ENCODE peak calls at places on chromosomes 2 and 18, in six cellular contexts. One of them, this sample, is unnamed. For H3K4me1, the result is how much of the 10 kb centered on the place peaks cover.

GRCh38 chr2:72024451-72025175 is 123.0 kb downstream of the CYP26B1 start:
- DNase-seq in adrenal gland: peak
- DNase-seq in cardiac muscle cell: no peak
- DNase-seq in Peyer's patch: peak
- DNase-seq in CD8-positive, alpha-beta T cell: peak
- DNase-seq in upper lobe of right lung: peak
- DNase-seq in this sample: peak

GRCh38 chr2:240983361-240983995 is 14.9 kb upstream of the SNED1 start:
- DNase-seq in cardiac muscle cell: peak
- DNase-seq in CD8-positive, alpha-beta T cell: peak
- DNase-seq in Peyer's patch: no peak
- DNase-seq in adrenal gland: peak
- DNase-seq in upper lobe of right lung: peak
- DNase-seq in this sample: no peak

GRCh38 chr2:113888641-113889470 is 1.0 kb upstream of the ACTR3 start:
- DNase-seq in CD8-positive, alpha-beta T cell: no peak
- DNase-seq in upper lobe of right lung: peak
- DNase-seq in Peyer's patch: no peak
- DNase-seq in cardiac muscle cell: no peak
- DNase-seq in adrenal gland: no peak
- DNase-seq in this sample: peak

GRCh38 chr2:196275646-196276352 is 104.4 kb upstream of the STK17B start:
- DNase-seq in cardiac muscle cell: no peak
- DNase-seq in CD8-positive, alpha-beta T cell: no peak
- DNase-seq in Peyer's patch: no peak
- DNase-seq in upper lobe of right lung: no peak
- DNase-seq in adrenal gland: no peak
- DNase-seq in this sample: no peak

GRCh38 chr2:29155578-29155977 is 40.4 kb downstream of the CLIP4 start:
- DNase-seq in Peyer's patch: no peak
- DNase-seq in upper lobe of right lung: no peak
- DNase-seq in CD8-positive, alpha-beta T cell: no peak
- DNase-seq in adrenal gland: no peak
- DNase-seq in cardiac muscle cell: peak
- DNase-seq in this sample: no peak

GRCh38 chr2:85441859-85442258 is 23.3 kb downstream of the SH2D6 start:
- DNase-seq in adrenal gland: no peak
- DNase-seq in Peyer's patch: no peak
- DNase-seq in CD8-positive, alpha-beta T cell: no peak
- DNase-seq in cardiac muscle cell: no peak
- DNase-seq in upper lobe of right lung: no peak
- DNase-seq in this sample: no peak

GRCh38 chr2:231684314-231685223 is 23.8 kb upstream of the PTMA start:
- DNase-seq in upper lobe of right lung: no peak
- DNase-seq in Peyer's patch: no peak
- DNase-seq in CD8-positive, alpha-beta T cell: no peak
- DNase-seq in adrenal gland: no peak
- DNase-seq in cardiac muscle cell: no peak
- DNase-seq in this sample: peak

GRCh38 chr18:48949051-48949605 is 1.6 kb downstream of the SMAD7 start:
- DNase-seq in adrenal gland: peak
- DNase-seq in CD8-positive, alpha-beta T cell: peak
- DNase-seq in Peyer's patch: peak
- DNase-seq in upper lobe of right lung: peak
- DNase-seq in cardiac muscle cell: no peak
- DNase-seq in this sample: peak

GRCh38 chr18:7696846-7697245 is 129.7 kb downstream of the PTPRM start:
- DNase-seq in CD8-positive, alpha-beta T cell: no peak
- DNase-seq in adrenal gland: no peak
- DNase-seq in upper lobe of right lung: no peak
- DNase-seq in cardiac muscle cell: no peak
- DNase-seq in Peyer's patch: no peak
- DNase-seq in this sample: no peak

GRCh38 chr2:101858246-101858645 is 133.5 kb upstream of the IL1R2 start:
- DNase-seq in upper lobe of right lung: no peak
- DNase-seq in adrenal gland: no peak
- DNase-seq in cardiac muscle cell: no peak
- DNase-seq in Peyer's patch: no peak
- DNase-seq in CD8-positive, alpha-beta T cell: no peak
- DNase-seq in this sample: no peak

GRCh38 chr2:236459393-236459792 is 110.2 kb upstream of the ACKR3 start:
- DNase-seq in adrenal gland: no peak
- DNase-seq in cardiac muscle cell: no peak
- DNase-seq in upper lobe of right lung: no peak
- DNase-seq in CD8-positive, alpha-beta T cell: no peak
- DNase-seq in Peyer's patch: no peak
- DNase-seq in this sample: no peak

GRCh38 chr2:23559561-23560239 is 174.7 kb downstream of the KLHL29 start:
- DNase-seq in cardiac muscle cell: no peak
- DNase-seq in adrenal gland: no peak
- DNase-seq in upper lobe of right lung: no peak
- DNase-seq in CD8-positive, alpha-beta T cell: no peak
- DNase-seq in Peyer's patch: no peak
- DNase-seq in this sample: no peak

GRCh38 chr18:52341617-52342381 is 1.8 kb downstream of the DCC start:
- DNase-seq in upper lobe of right lung: no peak
- DNase-seq in adrenal gland: no peak
- DNase-seq in cardiac muscle cell: peak
- DNase-seq in CD8-positive, alpha-beta T cell: no peak
- DNase-seq in Peyer's patch: no peak
- DNase-seq in this sample: no peak

GRCh38 chr2:241237047-241237446 is 48.6 kb downstream of the ANO7 start:
- DNase-seq in Peyer's patch: no peak
- DNase-seq in upper lobe of right lung: peak
- DNase-seq in CD8-positive, alpha-beta T cell: no peak
- DNase-seq in cardiac muscle cell: no peak
- DNase-seq in adrenal gland: no peak
- DNase-seq in this sample: no peak

GRCh38 chr2:109402980-109403840 is 210.6 kb downstream of the SEPTIN10 start:
- DNase-seq in CD8-positive, alpha-beta T cell: no peak
- DNase-seq in adrenal gland: no peak
- DNase-seq in upper lobe of right lung: no peak
- DNase-seq in Peyer's patch: no peak
- DNase-seq in cardiac muscle cell: no peak
- DNase-seq in this sample: no peak

DNA sequence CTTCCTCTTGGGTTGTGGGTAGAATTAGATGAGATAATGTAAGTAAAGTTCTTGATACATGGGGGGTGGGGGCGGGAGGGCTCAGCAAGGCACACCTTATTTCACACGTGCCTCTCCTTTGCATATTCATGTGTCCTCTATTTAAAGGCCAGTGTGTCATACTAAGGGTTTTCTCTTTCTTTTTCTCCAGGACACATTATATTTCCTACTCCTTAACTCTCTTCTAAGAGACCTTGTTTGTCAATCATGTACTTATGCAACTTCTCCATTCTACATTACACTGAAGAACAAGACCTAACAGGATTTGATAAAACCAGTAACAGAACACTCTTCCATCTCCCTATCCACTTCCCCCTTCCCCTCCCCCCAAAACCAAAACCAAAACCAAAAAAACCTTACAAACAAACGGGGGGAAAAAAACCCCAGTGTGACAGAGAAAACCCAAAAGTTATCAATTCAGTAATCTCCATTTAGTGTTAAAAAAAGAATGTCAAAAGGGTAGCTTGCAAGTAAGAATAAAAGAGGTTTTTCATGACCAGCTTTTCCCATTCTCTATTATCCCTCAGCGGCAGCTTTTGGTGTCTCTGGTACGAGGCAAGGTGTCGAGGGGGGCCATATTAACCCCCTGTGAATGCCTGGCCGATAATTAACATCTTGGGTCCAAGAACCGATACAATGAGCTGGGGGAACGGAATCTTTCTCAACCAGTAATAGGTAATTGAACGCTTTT is 190.9 kb upstream of the TCF4 start:
- DNase-seq in CD8-positive, alpha-beta T cell: no peak
- DNase-seq in adrenal gland: no peak
- DNase-seq in Peyer's patch: no peak
- DNase-seq in upper lobe of right lung: no peak
- DNase-seq in cardiac muscle cell: no peak
- DNase-seq in this sample: no peak
- H3K27ac ChIP-seq in CD8-positive, alpha-beta T cell: no peak
- H3K27ac ChIP-seq in adrenal gland: peak
- H3K27ac ChIP-seq in Peyer's patch: peak
- H3K27ac ChIP-seq in upper lobe of right lung: peak
- H3K27ac ChIP-seq in cardiac muscle cell: no peak
- H3K27ac ChIP-seq in this sample: peak

GRCh38 chr2:161943012-161943411 is 131.0 kb downstream of the DPP4 start:
- DNase-seq in adrenal gland: no peak
- DNase-seq in CD8-positive, alpha-beta T cell: no peak
- DNase-seq in cardiac muscle cell: no peak
- DNase-seq in upper lobe of right lung: no peak
- DNase-seq in Peyer's patch: no peak
- DNase-seq in this sample: no peak

GRCh38 chr2:161947394-161947793 is 126.6 kb downstream of the DPP4 start:
- DNase-seq in CD8-positive, alpha-beta T cell: no peak
- DNase-seq in adrenal gland: no peak
- DNase-seq in upper lobe of right lung: no peak
- DNase-seq in Peyer's patch: no peak
- DNase-seq in cardiac muscle cell: no peak
- DNase-seq in this sample: no peak

DNA sequence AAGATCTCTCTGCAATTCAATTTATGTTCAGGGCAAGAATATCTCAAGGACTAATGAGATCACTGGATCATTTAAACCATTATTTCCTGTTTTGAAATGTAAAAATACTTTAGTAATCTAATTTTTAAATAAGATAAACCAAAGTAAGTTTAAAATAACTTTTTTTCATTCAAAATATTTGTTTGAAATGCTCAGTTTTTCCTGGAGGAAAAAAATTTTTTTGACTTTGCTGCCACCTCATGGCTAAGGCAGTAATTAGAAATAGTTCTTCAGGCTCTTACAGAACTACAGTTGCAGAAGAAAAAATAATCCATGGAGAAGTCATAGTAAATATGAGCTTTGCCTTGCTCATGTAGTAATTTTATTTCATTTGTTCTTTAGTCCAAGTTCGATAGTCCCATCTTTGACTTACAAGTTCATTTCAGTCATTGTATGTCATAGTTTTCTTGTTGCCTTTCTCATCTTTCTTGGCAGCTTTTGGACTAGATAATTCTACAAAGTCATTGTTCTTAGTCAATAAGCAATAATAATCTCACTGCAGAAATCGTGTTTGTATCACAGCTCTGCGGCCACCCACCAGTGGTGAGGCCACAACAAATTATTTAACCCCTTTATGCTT is 127.4 kb downstream of the DPP4 start:
- DNase-seq in upper lobe of right lung: no peak
- DNase-seq in CD8-positive, alpha-beta T cell: no peak
- DNase-seq in cardiac muscle cell: peak
- DNase-seq in adrenal gland: no peak
- DNase-seq in Peyer's patch: no peak
- DNase-seq in this sample: no peak
- TF ChIP-seq CTCF in upper lobe of right lung: peak
- TF ChIP-seq CTCF in CD8-positive, alpha-beta T cell: peak
- TF ChIP-seq CTCF in cardiac muscle cell: peak
- TF ChIP-seq CTCF in adrenal gland: peak
- TF ChIP-seq CTCF in Peyer's patch: peak
- TF ChIP-seq CTCF in this sample: peak

GRCh38 chr2:189367343-189367742 is 73.9 kb upstream of the WDR75 start:
- DNase-seq in upper lobe of right lung: no peak
- DNase-seq in CD8-positive, alpha-beta T cell: no peak
- DNase-seq in adrenal gland: no peak
- DNase-seq in cardiac muscle cell: no peak
- DNase-seq in Peyer's patch: no peak
- DNase-seq in this sample: no peak
- H3K4me1 ChIP-seq in upper lobe of right lung: under half
- H3K4me1 ChIP-seq in CD8-positive, alpha-beta T cell: under half
- H3K4me1 ChIP-seq in adrenal gland: under half
- H3K4me1 ChIP-seq in cardiac muscle cell: under half
- H3K4me1 ChIP-seq in Peyer's patch: under half
- H3K4me1 ChIP-seq in this sample: under half

GRCh38 chr18:46676162-46676830 is 19.3 kb upstream of the LOXHD1 start:
- DNase-seq in Peyer's patch: no peak
- DNase-seq in CD8-positive, alpha-beta T cell: no peak
- DNase-seq in adrenal gland: peak
- DNase-seq in upper lobe of right lung: no peak
- DNase-seq in cardiac muscle cell: no peak
- DNase-seq in this sample: no peak
- H3K27ac ChIP-seq in Peyer's patch: no peak
- H3K27ac ChIP-seq in CD8-positive, alpha-beta T cell: no peak
- H3K27ac ChIP-seq in adrenal gland: peak
- H3K27ac ChIP-seq in upper lobe of right lung: no peak
- H3K27ac ChIP-seq in cardiac muscle cell: no peak
- H3K27ac ChIP-seq in this sample: no peak

GRCh38 chr2:68900496-68901198 is 29.4 kb upstream of the BMP10 start:
- DNase-seq in CD8-positive, alpha-beta T cell: no peak
- DNase-seq in cardiac muscle cell: no peak
- DNase-seq in upper lobe of right lung: no peak
- DNase-seq in adrenal gland: no peak
- DNase-seq in Peyer's patch: no peak
- DNase-seq in this sample: no peak
- TF ChIP-seq CTCF in CD8-positive, alpha-beta T cell: no peak
- TF ChIP-seq CTCF in cardiac muscle cell: no peak
- TF ChIP-seq CTCF in upper lobe of right lung: no peak
- TF ChIP-seq CTCF in adrenal gland: no peak
- TF ChIP-seq CTCF in Peyer's patch: no peak
- TF ChIP-seq CTCF in this sample: no peak

GRCh38 chr2:39437522-39438296 is 624 bp upstream of the MAP4K3 start:
- DNase-seq in adrenal gland: peak
- DNase-seq in CD8-positive, alpha-beta T cell: peak
- DNase-seq in cardiac muscle cell: no peak
- DNase-seq in Peyer's patch: peak
- DNase-seq in upper lobe of right lung: peak
- DNase-seq in this sample: peak
- H3K4me1 ChIP-seq in adrenal gland: under half
- H3K4me1 ChIP-seq in CD8-positive, alpha-beta T cell: under half
- H3K4me1 ChIP-seq in cardiac muscle cell: under half
- H3K4me1 ChIP-seq in Peyer's patch: under half
- H3K4me1 ChIP-seq in upper lobe of right lung: under half
- H3K4me1 ChIP-seq in this sample: under half

GRCh38 chr18:57429607-57430165 is 5.5 kb upstream of the ONECUT2 start:
- DNase-seq in cardiac muscle cell: no peak
- DNase-seq in CD8-positive, alpha-beta T cell: no peak
- DNase-seq in adrenal gland: no peak
- DNase-seq in Peyer's patch: no peak
- DNase-seq in upper lobe of right lung: no peak
- DNase-seq in this sample: no peak
- H3K27ac ChIP-seq in cardiac muscle cell: no peak
- H3K27ac ChIP-seq in CD8-positive, alpha-beta T cell: no peak
- H3K27ac ChIP-seq in adrenal gland: no peak
- H3K27ac ChIP-seq in Peyer's patch: no peak
- H3K27ac ChIP-seq in upper lobe of right lung: no peak
- H3K27ac ChIP-seq in this sample: no peak

GRCh38 chr18:11021477-11021876 is 127.9 kb downstream of the PIEZO2 start:
- DNase-seq in Peyer's patch: no peak
- DNase-seq in CD8-positive, alpha-beta T cell: no peak
- DNase-seq in adrenal gland: no peak
- DNase-seq in cardiac muscle cell: no peak
- DNase-seq in upper lobe of right lung: no peak
- DNase-seq in this sample: no peak
- TF ChIP-seq CTCF in Peyer's patch: no peak
- TF ChIP-seq CTCF in CD8-positive, alpha-beta T cell: no peak
- TF ChIP-seq CTCF in adrenal gland: no peak
- TF ChIP-seq CTCF in cardiac muscle cell: no peak
- TF ChIP-seq CTCF in upper lobe of right lung: no peak
- TF ChIP-seq CTCF in this sample: no peak

This sample was measured in heart right ventricle.